ENCODE peak calls at places on chromosome 14, in eight cellular contexts. N, O, I, C, L, Y, E and T are unnamed samples.

GRCh38 chr14:101031186-101031585 is 127.7 kb upstream of the RTL1 start:
- DNase-seq in Y (no peak), N (no peak), O (no peak), I (no peak), C (no peak), E (no peak), L (no peak), T (no peak)

GRCh38 chr14:61584258-61584657 is 111.1 kb upstream of the HIF1A start:
- DNase-seq in L (no peak), E (no peak), O (no peak), I (no peak), C (no peak), Y (peak; percentile 87), N (no peak), T (peak; percentile 7)

GRCh38 chr14:96904201-96904600 is 107.0 kb downstream of the VRK1 start:
- DNase-seq in N (no peak), I (no peak), O (no peak), C (no peak), E (no peak), Y (no peak), L (no peak), T (no peak)

GRCh38 chr14:100692859-100693558 is 33.7 kb upstream of the DLK1 start:
- DNase-seq in E (peak; percentile 91), Y (peak; percentile 84), I (no peak), C (peak; percentile 59), O (no peak), N (no peak), L (peak; percentile 61), T (peak; percentile 65)

GRCh38 chr14:22802860-22803562 is 12.2 kb downstream of the SLC7A7 start:
- DNase-seq in C (no peak), N (no peak), E (no peak), O (no peak), L (no peak), Y (no peak), I (no peak), T (no peak)

GRCh38 chr14:103716091-103716801 is 636 bp downstream of the ZFYVE21 start:
- DNase-seq in I (no peak), C (no peak), Y (no peak), E (no peak), O (no peak), N (peak; percentile 53), L (no peak), T (no peak)

GRCh38 chr14:71371711-71372396 is 464.6 kb downstream of the PCNX1 start:
- DNase-seq in N (no peak), C (no peak), O (no peak), L (no peak), I (no peak), E (no peak), Y (peak; percentile 64), T (no peak)

GRCh38 chr14:95204705-95205104 is 47.4 kb upstream of the DICER1 start:
- DNase-seq in I (no peak), E (no peak), Y (no peak), C (no peak), L (no peak), N (no peak), O (no peak), T (no peak)

GRCh38 chr14:42378880-42379279 is 772.2 kb downstream of the LRFN5 start:
- DNase-seq in I (no peak), E (no peak), O (no peak), C (no peak), Y (no peak), N (no peak), L (no peak), T (no peak)

GRCh38 chr14:53955671-53956426 is 776 bp downstream of the BMP4 start:
- DNase-seq in N (peak; percentile 75), C (peak; percentile 60), O (peak; percentile 70), L (no peak), E (no peak), Y (no peak), I (peak; percentile 89), T (peak; percentile 83)

GRCh38 chr14:29930283-29930682 is 2.6 kb upstream of the PRKD1 start:
- DNase-seq in L (peak; percentile 59), Y (peak; percentile 4), N (no peak), I (no peak), E (no peak), O (no peak), C (no peak), T (no peak)

GRCh38 chr14:70638416-70638815 is 3.3 kb upstream of the TTC9 start:
- DNase-seq in O (no peak), Y (no peak), I (no peak), N (no peak), L (no peak), C (no peak), E (no peak), T (no peak)

DNA sequence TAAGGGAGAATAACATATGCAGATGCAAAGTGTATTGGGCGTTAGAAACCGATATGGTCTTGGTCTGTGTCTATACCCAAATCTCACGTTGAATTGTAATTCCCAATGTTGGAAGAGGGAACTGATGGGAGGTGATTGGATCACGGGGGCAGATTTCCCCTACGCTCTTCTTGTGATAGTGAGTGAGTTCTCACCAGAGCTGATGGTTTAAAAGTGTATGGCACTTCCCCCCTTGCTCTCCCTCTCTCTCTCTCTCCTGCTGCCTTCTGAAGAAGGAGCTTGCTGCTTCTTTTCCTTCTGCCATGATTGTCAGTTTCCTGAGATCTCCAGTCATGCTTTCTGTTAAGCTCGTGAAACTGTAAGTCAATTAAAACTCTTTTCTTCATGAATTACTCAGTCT is 1891.2 kb upstream of the FLRT2 start:
- DNase-seq in Y (no peak), O (no peak), E (no peak), I (no peak), L (no peak), N (no peak), C (no peak), T (no peak)
- H3K4me3 ChIP-seq in Y (no peak overlapping the region), O (no peak overlapping the region), E (no peak overlapping the region), I (no peak overlapping the region), L (no peak overlapping the region), N (no peak overlapping the region), C (no peak overlapping the region), T (no peak overlapping the region)

DNA sequence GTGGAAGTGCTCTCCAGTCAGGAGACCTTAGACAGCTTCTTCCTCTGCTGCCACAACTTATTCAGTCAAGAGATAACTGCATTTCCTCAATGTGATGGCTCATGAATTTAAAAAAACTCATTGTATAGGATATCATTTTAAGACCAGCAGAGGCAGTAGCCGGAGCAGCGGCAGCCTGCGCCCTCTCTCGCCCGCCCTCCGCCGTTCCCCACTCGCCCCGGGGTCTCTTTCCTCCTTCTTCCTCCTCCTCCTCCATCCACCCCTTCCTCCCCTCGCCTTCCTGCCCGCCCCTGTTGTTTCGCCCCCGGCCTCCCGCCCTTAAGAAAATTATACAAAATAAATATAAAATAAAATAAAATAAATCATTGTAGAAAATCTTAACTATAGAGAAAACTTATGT is 687.6 kb downstream of the FLRT2 start:
- DNase-seq in I (no peak), E (no peak), C (no peak), Y (no peak), O (no peak), L (no peak), N (no peak), T (peak; percentile 65)
- TF ChIP-seq CTCF in I (no peak), E (no peak), C (no peak), Y (no peak), O (no peak), L (no peak), N (no peak), T (peak; percentile 47)

DNA sequence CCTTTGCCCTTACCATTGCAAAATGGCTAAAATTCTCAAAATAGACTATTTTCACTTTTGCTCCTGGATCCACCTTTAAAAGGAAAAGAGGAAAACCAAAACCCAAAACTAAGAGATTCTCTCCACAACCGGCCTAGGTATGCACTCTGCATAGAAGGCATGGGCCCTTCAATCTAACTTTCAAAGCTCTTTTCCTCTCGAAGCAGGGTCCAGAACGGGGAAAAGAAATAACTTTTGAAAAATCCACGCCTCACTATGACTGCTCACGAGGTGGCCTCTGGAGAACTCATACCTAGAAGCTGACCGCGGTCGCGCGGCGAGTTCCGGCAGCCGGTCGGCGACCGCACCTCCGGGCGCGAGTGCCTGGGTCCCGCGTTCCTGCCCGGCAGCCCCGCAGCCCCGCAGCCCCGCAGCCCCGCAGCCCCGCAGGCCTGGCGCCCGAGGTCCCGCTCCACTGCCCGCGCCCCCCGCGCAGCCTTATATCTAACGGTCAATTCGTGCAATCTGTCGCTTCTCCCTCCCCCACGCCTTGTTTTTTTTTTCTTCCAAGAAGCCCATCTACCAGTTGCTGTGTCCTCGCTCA is 2.6 kb downstream of the OTX2 start:
- DNase-seq in O (no peak), E (no peak), C (no peak), I (no peak), L (no peak), N (no peak), Y (no peak), T (peak; percentile 57)
- H3K4me3 ChIP-seq in O (peak overlapping the region; percentile 11), E (no peak overlapping the region), C (no peak overlapping the region), I (peak overlapping the region; percentile 29), L (no peak overlapping the region), N (peak overlapping the region; percentile 23), Y (no peak overlapping the region), T (peak overlapping the region; percentile 98)

GRCh38 chr14:50311337-50311973 is 574 bp downstream of the L2HGDH start:
- DNase-seq in N (no peak), Y (no peak), E (no peak), L (no peak), I (no peak), C (no peak), O (no peak), T (no peak)
- TF ChIP-seq CTCF in N (peak; percentile 29), Y (peak; percentile 54), E (peak; percentile 54), L (peak; percentile 33), I (peak; percentile 24), C (no peak), O (peak; percentile 52), T (peak; percentile 85)